ENCODE peak calls at places on chromosomes 16 and 17, in seven cellular contexts. One of them, this sample, is unnamed.

GRCh38 chr17:79101111-79101673 is 26.6 kb downstream of the ENGASE start:
- DNase-seq in GM12878: no peak
- DNase-seq in HepG2: no peak
- DNase-seq in H1: no peak
- DNase-seq in SK-N-SH: no peak
- DNase-seq in Panc1: no peak
- DNase-seq in K562: no peak
- DNase-seq in this sample: no peak

GRCh38 chr17:65550075-65550635 is 11.3 kb downstream of the AXIN2 start:
- DNase-seq in GM12878: no peak
- DNase-seq in SK-N-SH: no peak
- DNase-seq in Panc1: no peak
- DNase-seq in HepG2: no peak
- DNase-seq in H1: no peak
- DNase-seq in K562: no peak
- DNase-seq in this sample: no peak

GRCh38 chr17:81123052-81124048 is 42.0 kb upstream of the PVALEF start:
- DNase-seq in GM12878: no peak
- DNase-seq in H1: no peak
- DNase-seq in Panc1: no peak
- DNase-seq in HepG2: no peak
- DNase-seq in SK-N-SH: no peak
- DNase-seq in K562: no peak
- DNase-seq in this sample: no peak

GRCh38 chr16:88387941-88388627 is 5.3 kb downstream of the ZNF469 start:
- DNase-seq in SK-N-SH: no peak
- DNase-seq in Panc1: no peak
- DNase-seq in H1: no peak
- DNase-seq in K562: no peak
- DNase-seq in HepG2: peak; percentile 30
- DNase-seq in GM12878: no peak
- DNase-seq in this sample: no peak

GRCh38 chr16:57704905-57705852 is 10.6 kb downstream of the DRC7 start:
- DNase-seq in H1: no peak
- DNase-seq in HepG2: no peak
- DNase-seq in SK-N-SH: no peak
- DNase-seq in K562: no peak
- DNase-seq in GM12878: no peak
- DNase-seq in Panc1: no peak
- DNase-seq in this sample: no peak

GRCh38 chr17:77125432-77125901 is 15.3 kb upstream of the SEC14L1 start:
- DNase-seq in SK-N-SH: no peak
- DNase-seq in HepG2: peak; percentile 67
- DNase-seq in H1: no peak
- DNase-seq in GM12878: no peak
- DNase-seq in Panc1: peak; percentile 91
- DNase-seq in K562: no peak
- DNase-seq in this sample: peak; percentile 91

GRCh38 chr16:14289692-14290340 is 218.7 kb downstream of the MRTFB start:
- DNase-seq in H1: no peak
- DNase-seq in HepG2: peak; percentile 66
- DNase-seq in SK-N-SH: peak; percentile 54
- DNase-seq in K562: peak; percentile 70
- DNase-seq in Panc1: no peak
- DNase-seq in GM12878: no peak
- DNase-seq in this sample: peak; percentile 64

GRCh38 chr17:80529104-80529903 is 15.3 kb upstream of the RPTOR start:
- DNase-seq in GM12878: no peak
- DNase-seq in Panc1: no peak
- DNase-seq in H1: no peak
- DNase-seq in K562: peak; percentile 36
- DNase-seq in SK-N-SH: peak; percentile 40
- DNase-seq in HepG2: no peak
- DNase-seq in this sample: no peak

DNA sequence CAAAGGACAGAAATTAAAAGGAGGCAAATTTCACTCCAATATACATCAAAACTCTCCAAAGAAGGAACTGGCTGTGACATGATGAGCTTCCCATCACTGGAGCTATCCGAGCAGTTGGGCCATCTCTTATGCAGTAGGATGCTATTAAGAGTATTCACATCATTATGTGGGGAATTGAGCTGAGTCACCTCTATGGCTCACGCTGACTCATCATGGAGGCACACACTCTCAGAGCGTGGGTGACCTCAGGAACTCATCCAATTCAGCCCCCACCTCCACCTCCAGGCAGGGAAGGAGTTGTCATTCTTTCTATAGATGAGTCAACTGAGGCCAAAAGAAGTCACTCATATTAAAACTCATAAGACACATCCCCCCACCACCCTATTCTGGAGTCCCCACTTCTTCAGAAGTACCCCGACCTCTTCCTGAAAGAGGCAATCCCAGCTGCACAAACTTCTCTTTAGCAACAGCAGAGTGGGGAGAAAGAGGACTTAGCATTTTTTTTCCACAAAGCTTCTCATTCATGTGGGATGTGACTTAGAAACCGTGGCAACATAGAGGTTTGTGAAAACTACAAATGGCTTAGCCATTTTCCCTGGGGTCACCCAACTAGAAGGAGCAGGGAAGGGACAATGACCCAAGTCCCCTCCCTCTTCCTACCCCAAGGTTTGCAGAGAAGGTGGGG is 32.5 kb downstream of the ABCC12 start:
- DNase-seq in H1: no peak
- DNase-seq in HepG2: peak; percentile 32
- DNase-seq in Panc1: peak; percentile 97
- DNase-seq in GM12878: no peak
- DNase-seq in SK-N-SH: no peak
- DNase-seq in K562: peak; percentile 59
- DNase-seq in this sample: peak; percentile 85
- TF ChIP-seq SIN3A in H1: no peak
- TF ChIP-seq SIN3A in HepG2: no peak
- TF ChIP-seq SIN3A in Panc1: no peak
- TF ChIP-seq SIN3A in GM12878: no peak
- TF ChIP-seq SIN3A in SK-N-SH: peak; percentile 31
- TF ChIP-seq SIN3A in K562: no peak
- TF ChIP-seq SIN3A in this sample: peak; percentile 59

GRCh38 chr16:15403392-15403995 is 7.9 kb downstream of the MPV17L start:
- DNase-seq in HepG2: no peak
- DNase-seq in H1: no peak
- DNase-seq in SK-N-SH: no peak
- DNase-seq in Panc1: no peak
- DNase-seq in GM12878: no peak
- DNase-seq in K562: no peak
- DNase-seq in this sample: no peak
- TF ChIP-seq SIN3A in HepG2: no peak
- TF ChIP-seq SIN3A in H1: no peak
- TF ChIP-seq SIN3A in SK-N-SH: no peak
- TF ChIP-seq SIN3A in Panc1: no peak
- TF ChIP-seq SIN3A in GM12878: no peak
- TF ChIP-seq SIN3A in K562: no peak
- TF ChIP-seq SIN3A in this sample: no peak

DNA sequence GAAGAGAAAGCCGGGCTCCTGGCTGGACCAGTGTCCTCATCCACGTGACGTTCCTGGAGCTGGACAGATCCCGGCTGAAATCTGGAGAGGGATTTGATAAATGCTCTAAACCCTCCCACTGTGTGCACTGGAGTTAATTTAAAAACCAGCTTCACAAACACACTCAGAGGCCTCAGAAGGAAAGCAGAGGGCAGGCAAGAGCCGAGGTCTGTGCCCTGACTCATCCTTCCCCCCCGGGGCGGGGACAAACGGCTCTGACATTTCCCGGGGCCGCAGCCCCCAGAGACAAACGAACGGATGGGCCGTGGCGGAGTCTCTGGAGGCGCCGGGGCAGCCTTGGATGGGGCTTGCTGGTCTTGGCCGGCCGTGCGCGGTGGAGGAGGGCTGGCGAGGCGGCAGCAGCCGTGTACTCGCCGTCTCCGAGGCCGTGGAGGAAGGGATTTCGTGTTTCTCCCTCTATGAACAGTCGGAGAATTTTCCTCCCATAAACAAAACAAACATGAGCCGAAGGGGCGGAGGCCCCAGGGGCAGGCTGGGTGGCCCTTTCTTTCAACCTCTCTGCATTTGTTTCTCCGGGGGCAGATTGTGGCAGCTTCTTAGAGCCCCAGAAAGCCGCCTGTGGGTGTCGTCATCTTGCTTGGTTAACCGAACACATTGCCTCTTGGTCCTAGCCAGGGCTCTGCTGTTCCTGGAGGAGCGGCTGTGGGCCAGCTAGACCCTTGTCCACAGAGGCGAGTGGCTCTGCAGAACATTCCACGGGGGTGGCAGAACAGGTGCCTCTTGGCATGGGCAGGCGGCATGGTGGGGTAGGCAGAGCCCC is 94.3 kb downstream of the NTN1 start:
- DNase-seq in GM12878: no peak
- DNase-seq in SK-N-SH: peak; percentile 31
- DNase-seq in K562: peak; percentile 9
- DNase-seq in H1: peak; percentile 41
- DNase-seq in HepG2: peak; percentile 4
- DNase-seq in Panc1: no peak
- DNase-seq in this sample: no peak
- TF ChIP-seq SIN3A in GM12878: no peak
- TF ChIP-seq SIN3A in SK-N-SH: no peak
- TF ChIP-seq SIN3A in K562: no peak
- TF ChIP-seq SIN3A in H1: no peak
- TF ChIP-seq SIN3A in HepG2: no peak
- TF ChIP-seq SIN3A in Panc1: no peak
- TF ChIP-seq SIN3A in this sample: no peak

GRCh38 chr17:67217446-67217845 is 27.6 kb downstream of the HELZ start:
- DNase-seq in SK-N-SH: no peak
- DNase-seq in Panc1: no peak
- DNase-seq in GM12878: no peak
- DNase-seq in H1: no peak
- DNase-seq in HepG2: no peak
- DNase-seq in K562: peak; percentile 33
- DNase-seq in this sample: no peak

GRCh38 chr17:67215991-67216421 is 29.0 kb downstream of the HELZ start:
- DNase-seq in HepG2: peak; percentile 33
- DNase-seq in GM12878: no peak
- DNase-seq in H1: no peak
- DNase-seq in SK-N-SH: no peak
- DNase-seq in K562: no peak
- DNase-seq in Panc1: no peak
- DNase-seq in this sample: no peak

GRCh38 chr17:67216544-67217320 is 28.3 kb downstream of the HELZ start:
- DNase-seq in K562: no peak
- DNase-seq in GM12878: no peak
- DNase-seq in H1: no peak
- DNase-seq in SK-N-SH: no peak
- DNase-seq in HepG2: no peak
- DNase-seq in Panc1: no peak
- DNase-seq in this sample: no peak

GRCh38 chr17:67221062-67221998 is 23.7 kb downstream of the HELZ start:
- DNase-seq in Panc1: no peak
- DNase-seq in HepG2: peak; percentile 34
- DNase-seq in GM12878: no peak
- DNase-seq in SK-N-SH: peak; percentile 56
- DNase-seq in K562: peak; percentile 29
- DNase-seq in H1: no peak
- DNase-seq in this sample: peak; percentile 40

DNA sequence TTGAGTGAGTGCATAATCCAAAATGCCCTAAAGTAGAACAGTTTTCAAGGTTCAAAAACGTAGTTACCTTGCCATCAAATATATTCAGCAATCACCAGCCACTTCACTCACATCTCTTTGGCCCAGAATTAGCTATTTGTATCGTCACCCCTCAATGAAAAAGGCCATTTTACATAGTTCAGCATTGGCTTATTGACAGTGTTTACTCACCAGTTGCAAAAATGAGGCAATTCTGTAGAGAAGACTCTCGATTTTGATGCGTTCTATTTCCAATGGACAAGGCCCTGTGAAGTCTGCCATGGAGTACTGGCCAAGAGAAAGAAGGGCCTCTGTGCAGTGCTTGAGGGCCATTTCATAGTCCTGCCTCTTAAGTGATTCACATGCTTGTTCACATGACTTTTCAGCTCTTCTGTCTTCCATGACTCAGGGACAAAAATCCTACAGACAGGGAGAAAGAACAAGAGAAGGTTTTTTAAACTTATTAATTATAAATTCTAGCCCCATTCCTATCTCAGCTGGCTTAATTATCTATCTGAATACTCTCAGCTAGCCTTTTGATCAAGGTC is 26.5 kb downstream of the HELZ start:
- DNase-seq in H1: no peak
- DNase-seq in SK-N-SH: no peak
- DNase-seq in GM12878: no peak
- DNase-seq in K562: no peak
- DNase-seq in HepG2: no peak
- DNase-seq in Panc1: no peak
- DNase-seq in this sample: no peak
- TF ChIP-seq SIN3A in H1: no peak
- TF ChIP-seq SIN3A in SK-N-SH: no peak
- TF ChIP-seq SIN3A in GM12878: no peak
- TF ChIP-seq SIN3A in K562: no peak
- TF ChIP-seq SIN3A in HepG2: no peak
- TF ChIP-seq SIN3A in Panc1: no peak
- TF ChIP-seq SIN3A in this sample: no peak

DNA sequence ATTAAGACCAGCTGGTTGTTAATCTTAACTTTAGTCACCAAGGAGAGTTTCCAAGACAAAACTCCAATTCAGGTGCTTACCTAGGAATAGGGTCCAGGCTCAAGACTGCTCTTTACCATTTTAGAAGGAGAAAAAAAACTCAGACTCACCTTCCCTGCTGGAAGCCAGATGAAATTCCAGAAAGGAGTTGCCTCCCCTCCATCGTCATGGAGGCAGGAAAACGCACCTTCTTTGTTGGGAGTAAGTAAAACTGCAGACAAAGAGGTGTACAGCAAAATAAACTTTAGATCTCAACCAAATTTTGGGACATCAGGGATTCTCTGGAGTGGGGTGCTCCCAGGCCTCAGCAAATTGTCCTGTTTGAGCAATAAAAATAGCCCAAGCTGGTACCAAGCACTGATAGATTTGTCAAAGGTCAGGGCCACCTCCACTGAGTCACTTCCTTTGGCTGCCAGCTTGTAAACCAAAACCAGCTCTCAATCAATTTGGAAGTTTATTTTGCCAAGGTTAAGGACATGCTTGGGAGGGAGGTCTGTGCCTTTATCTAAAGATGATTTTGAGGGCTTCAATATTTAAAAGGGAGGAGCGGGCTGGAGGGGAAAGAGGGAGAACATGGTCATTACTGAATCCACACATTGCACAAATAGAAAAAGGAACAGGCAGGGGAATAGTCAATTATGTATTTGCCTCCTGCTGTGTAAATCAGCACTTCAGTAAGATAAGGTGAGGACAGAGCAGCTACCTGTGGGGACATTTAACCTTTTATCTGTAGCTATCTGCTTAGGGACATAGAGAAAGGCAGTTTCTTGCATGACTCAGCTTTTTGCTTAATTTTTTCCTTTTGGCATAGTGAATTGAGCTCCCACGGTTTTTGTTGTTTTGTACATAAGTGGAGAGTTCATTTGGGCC is 1.5 kb upstream of the ALDH3A2 start:
- DNase-seq in GM12878: no peak
- DNase-seq in SK-N-SH: no peak
- DNase-seq in K562: no peak
- DNase-seq in H1: no peak
- DNase-seq in Panc1: no peak
- DNase-seq in HepG2: peak; percentile 69
- DNase-seq in this sample: peak; percentile 52
- TF ChIP-seq SIN3A in GM12878: no peak
- TF ChIP-seq SIN3A in SK-N-SH: no peak
- TF ChIP-seq SIN3A in K562: no peak
- TF ChIP-seq SIN3A in H1: no peak
- TF ChIP-seq SIN3A in Panc1: no peak
- TF ChIP-seq SIN3A in HepG2: no peak
- TF ChIP-seq SIN3A in this sample: peak; percentile 41